ENCODE peak calls at places on chromosomes 4 and X, in ten cellular contexts. C, Z, T, Y, B, U, A, S, J and K are unnamed samples.

GRCh38 chr4:102535398-102536082 is 34.4 kb downstream of the NFKB1 start:
- DNase-seq in U (no peak), B (peak), T (no peak), Z (no peak), S (peak), Y (no peak), A (no peak), J (peak), C (no peak), K (no peak)

GRCh38 chrX:100695991-100696390 is 35.9 kb downstream of the SYTL4 start:
- DNase-seq in B (no peak), Y (no peak), J (no peak), C (no peak), S (no peak), Z (no peak), T (no peak), U (no peak), A (no peak), K (no peak)

GRCh38 chrX:136708348-136708747 is 60.4 kb downstream of the CD40LG start:
- DNase-seq in Y (no peak), S (peak), A (no peak), C (no peak), T (no peak), J (no peak), B (no peak), Z (no peak), U (no peak), K (no peak)

GRCh38 chr4:23327120-23327519 is 562.7 kb downstream of the PPARGC1A start:
- DNase-seq in T (no peak), C (no peak), U (no peak), J (no peak), A (no peak), Y (no peak), B (no peak), Z (no peak), S (no peak), K (no peak)

GRCh38 chr4:25032126-25032525 is 1.4 kb upstream of the LGI2 start:
- DNase-seq in Y (no peak), J (no peak), C (no peak), U (no peak), T (no peak), A (no peak), S (peak), B (no peak), Z (no peak), K (no peak)

GRCh38 chr4:108113229-108113628 is 55.5 kb downstream of the LEF1 start:
- DNase-seq in S (no peak), C (no peak), Z (no peak), T (no peak), J (no peak), B (no peak), U (no peak), A (no peak), Y (peak), K (no peak)

GRCh38 chr4:32025840-32026459 is 1305.8 kb downstream of the PCDH7 start:
- DNase-seq in C (no peak), T (no peak), S (peak), A (no peak), B (no peak), Z (no peak), Y (no peak), U (no peak), J (peak), K (no peak)

GRCh38 chr4:158630893-158631292 is 40.8 kb downstream of the C4orf46 start:
- DNase-seq in S (peak), C (no peak), T (no peak), U (no peak), Y (peak), J (no peak), B (peak), A (no peak), Z (no peak), K (no peak)

GRCh38 chr4:186657766-186658165 is 65.9 kb downstream of the FAT1 start:
- DNase-seq in Y (no peak), J (no peak), U (no peak), S (peak), B (no peak), T (no peak), A (no peak), C (no peak), Z (no peak), K (no peak)

GRCh38 chr4:26736621-26737020 is 124.0 kb upstream of the STIM2 start:
- DNase-seq in U (no peak), A (no peak), B (no peak), S (no peak), Z (no peak), C (no peak), T (no peak), Y (no peak), J (no peak), K (no peak)

GRCh38 chr4:182449960-182450359 is 206.8 kb downstream of the TENM3 start:
- DNase-seq in S (no peak), Z (no peak), A (no peak), J (no peak), C (no peak), Y (no peak), B (no peak), U (no peak), T (no peak), K (no peak)

GRCh38 chr4:185242749-185243533 is 33.5 kb downstream of the SNX25 start:
- DNase-seq in T (no peak), J (no peak), Y (no peak), B (no peak), C (no peak), A (no peak), S (no peak), Z (no peak), U (no peak), K (no peak)

GRCh38 chr4:184066584-184067300 is 150.9 kb downstream of the ENPP6 start:
- DNase-seq in T (no peak), C (no peak), B (no peak), S (no peak), Y (peak), J (no peak), A (no peak), U (no peak), Z (no peak), K (no peak)

GRCh38 chrX:6803607-6804006 is 268.7 kb upstream of the VCX3A start:
- DNase-seq in B (no peak), J (no peak), C (no peak), Z (no peak), T (no peak), S (no peak), U (no peak), A (no peak), Y (no peak), K (no peak)

GRCh38 chrX:63761639-63762038 is 23.4 kb downstream of the ARHGEF9 start:
- DNase-seq in C (no peak), S (no peak), A (no peak), U (no peak), Z (no peak), Y (no peak), T (no peak), B (no peak), J (no peak), K (no peak)
- TF ChIP-seq CTCF in C (no peak), S (no peak), A (peak), U (peak), Z (peak), Y (no peak), T (no peak), B (no peak), J (peak), K (no peak)

GRCh38 chr4:73308286-73308685 is 49.7 kb upstream of the ANKRD17 start:
- DNase-seq in C (no peak), A (no peak), J (no peak), Z (no peak), B (no peak), T (no peak), S (peak), Y (no peak), U (no peak), K (no peak)
- TF ChIP-seq CTCF in C (peak), A (no peak), J (peak), Z (no peak), B (peak), T (no peak), S (peak), Y (peak), U (peak), K (peak)

DNA sequence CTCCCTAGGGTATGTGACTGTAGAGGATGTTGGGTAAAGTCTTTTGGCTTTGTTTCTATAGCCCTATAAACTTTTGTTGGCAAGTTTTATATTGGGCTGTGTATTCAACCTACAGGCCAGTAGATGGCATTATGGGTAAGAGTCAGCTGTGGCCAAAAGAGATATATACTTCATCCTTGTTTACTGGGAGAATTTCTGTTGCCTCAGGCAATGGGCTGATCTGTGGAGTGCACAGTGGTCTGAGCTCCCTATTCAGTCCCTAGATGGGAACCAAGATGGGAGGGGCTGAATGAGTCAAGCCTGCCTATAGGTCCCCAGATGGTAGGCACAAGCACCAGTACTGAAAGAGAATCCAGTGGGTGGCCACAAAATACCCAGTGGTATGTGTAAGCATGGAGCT is 580.6 kb downstream of the EPHA5 start:
- DNase-seq in Y (no peak), U (no peak), Z (no peak), A (no peak), J (no peak), T (no peak), S (peak), B (no peak), C (no peak), K (no peak)
- TF ChIP-seq CTCF in Y (no peak), U (no peak), Z (no peak), A (peak), J (peak), T (no peak), S (peak), B (peak), C (no peak), K (no peak)

DNA sequence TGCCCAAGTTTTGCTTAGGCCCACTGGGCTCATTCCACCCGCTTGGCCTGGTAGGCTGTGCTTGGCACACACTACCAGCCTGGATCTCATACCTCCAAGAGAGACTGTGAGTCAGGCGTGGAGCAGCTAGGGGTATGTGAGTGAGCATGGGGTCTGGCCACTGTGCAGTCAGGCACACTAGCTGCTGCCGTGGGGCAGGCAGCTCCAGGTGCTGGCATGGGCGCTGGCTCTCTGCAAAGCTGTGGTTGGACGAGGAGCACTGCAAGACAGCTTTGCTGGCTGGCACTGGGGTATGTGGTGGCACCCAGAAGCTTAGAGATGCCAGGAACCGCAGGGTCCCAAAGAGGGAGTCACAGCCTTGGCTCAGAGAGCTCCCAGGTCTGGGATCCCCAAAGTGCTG is 377.8 kb downstream of the KCTD8 start:
- DNase-seq in B (no peak), J (no peak), C (no peak), A (no peak), Z (no peak), Y (no peak), U (no peak), T (no peak), S (no peak), K (no peak)
- TF ChIP-seq CTCF in B (no peak), J (no peak), C (no peak), A (no peak), Z (no peak), Y (no peak), U (no peak), T (no peak), S (no peak), K (no peak)

DNA sequence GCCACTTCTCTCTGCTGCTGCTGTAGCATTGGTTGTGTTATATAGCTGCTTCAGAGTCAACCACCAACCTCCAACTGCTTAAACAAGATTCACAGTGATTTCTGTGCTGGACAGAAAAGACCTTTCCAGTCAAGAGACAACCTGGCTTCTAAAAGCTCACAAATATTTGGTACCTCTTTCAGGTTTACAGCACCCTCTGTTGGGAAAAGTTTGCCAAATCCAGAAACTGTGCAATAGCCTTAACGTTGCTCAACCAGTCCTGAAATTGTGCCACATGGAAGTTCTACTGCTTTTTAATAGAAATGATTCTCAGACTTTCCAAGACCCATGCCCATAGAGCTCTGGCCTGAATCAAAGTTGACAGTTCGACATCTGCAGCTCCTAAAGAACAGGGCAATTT is 842.1 kb upstream of the HTR2C start:
- DNase-seq in C (no peak), Z (no peak), B (no peak), T (peak), A (no peak), S (peak), Y (peak), U (no peak), J (no peak), K (peak)
- TF ChIP-seq CTCF in C (no peak), Z (no peak), B (no peak), T (peak), A (no peak), S (peak), Y (no peak), U (no peak), J (peak), K (peak)

GRCh38 chr4:36651253-36651652 is 369.8 kb downstream of the DTHD1 start:
- DNase-seq in B (no peak), J (peak), S (peak), T (no peak), U (no peak), C (no peak), Y (no peak), Z (no peak), A (no peak), K (no peak)
- TF ChIP-seq CTCF in B (no peak), J (no peak), S (no peak), T (no peak), U (no peak), C (no peak), Y (no peak), Z (no peak), A (no peak), K (no peak)

GRCh38 chr4:93157984-93158383 is 670.6 kb upstream of the ATOH1 start:
- DNase-seq in B (no peak), C (no peak), S (peak), U (no peak), Z (no peak), T (no peak), J (no peak), Y (no peak), A (no peak), K (no peak)
- TF ChIP-seq CTCF in B (no peak), C (no peak), S (peak), U (no peak), Z (no peak), T (no peak), J (peak), Y (no peak), A (no peak), K (peak)

GRCh38 chr4:104447346-104447745 is 47.3 kb downstream of the CXXC4 start:
- DNase-seq in T (no peak), C (no peak), Z (no peak), U (no peak), A (no peak), S (no peak), J (no peak), B (no peak), Y (no peak), K (no peak)

GRCh38 chr4:104446431-104446925 is 48.2 kb downstream of the CXXC4 start:
- DNase-seq in S (no peak), C (no peak), T (no peak), Y (no peak), J (no peak), Z (no peak), U (no peak), A (no peak), B (no peak), K (no peak)

GRCh38 chr4:104449537-104449936 is 45.2 kb downstream of the CXXC4 start:
- DNase-seq in B (no peak), Z (no peak), J (no peak), C (no peak), T (no peak), A (no peak), S (peak), Y (no peak), U (no peak), K (no peak)

GRCh38 chr4:104457308-104457981 is 37.2 kb downstream of the CXXC4 start:
- DNase-seq in B (no peak), Y (no peak), J (no peak), C (no peak), A (no peak), Z (no peak), S (no peak), U (no peak), T (no peak), K (no peak)

DNA sequence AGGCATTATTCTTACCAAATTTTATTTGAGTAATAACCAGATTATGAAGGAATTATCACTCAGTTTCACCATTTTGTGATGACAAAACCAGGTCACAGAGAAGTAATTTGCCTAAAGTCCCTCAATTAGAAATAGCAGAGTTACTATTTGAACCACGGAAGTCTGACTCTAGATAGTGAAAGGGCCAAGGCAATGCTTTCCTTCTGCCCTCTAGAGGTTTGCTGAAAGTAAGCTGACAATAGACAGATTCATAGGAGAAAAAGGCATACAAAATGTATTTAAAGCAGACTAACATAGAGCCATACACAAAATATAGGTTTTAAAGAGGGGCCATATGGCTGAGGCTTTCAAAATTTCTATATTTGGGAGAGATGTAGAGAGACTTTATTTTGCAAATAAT is 43.1 kb downstream of the CXXC4 start:
- DNase-seq in J (peak), C (no peak), Z (no peak), Y (no peak), T (no peak), U (no peak), A (no peak), S (peak), B (no peak), K (no peak)
- TF ChIP-seq CTCF in J (peak), C (no peak), Z (peak), Y (no peak), T (peak), U (peak), A (peak), S (peak), B (no peak), K (no peak)

GRCh38 chr4:84159767-84160166 is 339.3 kb downstream of the NKX6-1 start:
- DNase-seq in Z (no peak), J (no peak), T (peak), U (no peak), S (peak), B (no peak), A (no peak), Y (peak), C (no peak), K (no peak)
- TF ChIP-seq CTCF in Z (no peak), J (peak), T (peak), U (no peak), S (peak), B (peak), A (no peak), Y (no peak), C (no peak), K (no peak)